ENCODE peak calls at places on chromosomes 4 and X, in six cellular contexts. One of them, this sample, is unnamed.

GRCh38 chrX:101347859-101348451 is 587 bp downstream of the TIMM8A start:
- DNase-seq in GM12878: no peak
- DNase-seq in tibial nerve: no peak
- DNase-seq in stomach: no peak
- DNase-seq in upper lobe of left lung: no peak
- DNase-seq in ovary: no peak
- DNase-seq in this sample: no peak

GRCh38 chr4:156560701-156561100 is 410.9 kb downstream of the PDGFC start:
- DNase-seq in upper lobe of left lung: no peak
- DNase-seq in GM12878: no peak
- DNase-seq in stomach: no peak
- DNase-seq in ovary: no peak
- DNase-seq in tibial nerve: no peak
- DNase-seq in this sample: no peak

GRCh38 chrX:40975951-40976350 is 109.3 kb upstream of the USP9X start:
- DNase-seq in stomach: no peak
- DNase-seq in tibial nerve: no peak
- DNase-seq in upper lobe of left lung: no peak
- DNase-seq in ovary: no peak
- DNase-seq in GM12878: no peak
- DNase-seq in this sample: no peak

GRCh38 chrX:31038585-31039326 is 33.1 kb downstream of the FTHL17 start:
- DNase-seq in upper lobe of left lung: no peak
- DNase-seq in tibial nerve: no peak
- DNase-seq in ovary: peak
- DNase-seq in GM12878: no peak
- DNase-seq in stomach: peak
- DNase-seq in this sample: peak

GRCh38 chrX:25721564-25721963 is 416.6 kb upstream of the MAGEB18 start:
- DNase-seq in GM12878: no peak
- DNase-seq in tibial nerve: no peak
- DNase-seq in stomach: no peak
- DNase-seq in ovary: no peak
- DNase-seq in upper lobe of left lung: no peak
- DNase-seq in this sample: peak

GRCh38 chr4:111266937-111267336 is 644.1 kb upstream of the PITX2 start:
- DNase-seq in ovary: no peak
- DNase-seq in tibial nerve: no peak
- DNase-seq in stomach: no peak
- DNase-seq in GM12878: no peak
- DNase-seq in upper lobe of left lung: peak
- DNase-seq in this sample: no peak

GRCh38 chr4:7564242-7564641 is 129.5 kb upstream of the PSAPL1 start:
- DNase-seq in upper lobe of left lung: no peak
- DNase-seq in ovary: no peak
- DNase-seq in stomach: no peak
- DNase-seq in tibial nerve: no peak
- DNase-seq in GM12878: no peak
- DNase-seq in this sample: no peak

GRCh38 chrX:140765043-140765784 is 55.7 kb downstream of the LINC00632 start:
- DNase-seq in upper lobe of left lung: no peak
- DNase-seq in stomach: no peak
- DNase-seq in ovary: no peak
- DNase-seq in GM12878: no peak
- DNase-seq in tibial nerve: no peak
- DNase-seq in this sample: no peak

GRCh38 chr4:85824166-85824945 is 349.4 kb downstream of the ARHGAP24 start:
- DNase-seq in stomach: no peak
- DNase-seq in tibial nerve: no peak
- DNase-seq in upper lobe of left lung: no peak
- DNase-seq in ovary: no peak
- DNase-seq in GM12878: no peak
- DNase-seq in this sample: no peak

GRCh38 chr4:156723951-156724668 is 247.5 kb downstream of the PDGFC start:
- DNase-seq in ovary: no peak
- DNase-seq in stomach: peak
- DNase-seq in GM12878: no peak
- DNase-seq in upper lobe of left lung: peak
- DNase-seq in tibial nerve: no peak
- DNase-seq in this sample: no peak

GRCh38 chr4:142463195-142463594 is 382.9 kb downstream of the INPP4B start:
- DNase-seq in ovary: no peak
- DNase-seq in stomach: no peak
- DNase-seq in tibial nerve: no peak
- DNase-seq in upper lobe of left lung: no peak
- DNase-seq in GM12878: no peak
- DNase-seq in this sample: no peak

GRCh38 chrX:56588397-56589188 is 25.2 kb downstream of the UBQLN2 start:
- DNase-seq in GM12878: no peak
- DNase-seq in stomach: no peak
- DNase-seq in ovary: no peak
- DNase-seq in tibial nerve: no peak
- DNase-seq in upper lobe of left lung: no peak
- DNase-seq in this sample: no peak

GRCh38 chrX:149829751-149830191 is 48.0 kb downstream of the MAGEA9 start:
- DNase-seq in tibial nerve: no peak
- DNase-seq in ovary: no peak
- DNase-seq in GM12878: peak
- DNase-seq in stomach: no peak
- DNase-seq in upper lobe of left lung: no peak
- DNase-seq in this sample: no peak

GRCh38 chrX:78168065-78168464 is 28.6 kb upstream of the TAF9B start:
- DNase-seq in tibial nerve: no peak
- DNase-seq in stomach: no peak
- DNase-seq in upper lobe of left lung: no peak
- DNase-seq in ovary: no peak
- DNase-seq in GM12878: no peak
- DNase-seq in this sample: no peak

GRCh38 chr4:94256833-94257232 is 49.2 kb downstream of the SMARCAD1 start:
- DNase-seq in GM12878: no peak
- DNase-seq in ovary: no peak
- DNase-seq in tibial nerve: no peak
- DNase-seq in stomach: no peak
- DNase-seq in upper lobe of left lung: no peak
- DNase-seq in this sample: no peak

GRCh38 chrX:111181883-111182400 is 86.0 kb downstream of the PAK3 start:
- DNase-seq in ovary: no peak
- DNase-seq in tibial nerve: no peak
- DNase-seq in stomach: no peak
- DNase-seq in upper lobe of left lung: no peak
- DNase-seq in GM12878: no peak
- DNase-seq in this sample: no peak

GRCh38 chr4:100960232-100960631 is 387.1 kb downstream of the PPP3CA start:
- DNase-seq in GM12878: no peak
- DNase-seq in ovary: no peak
- DNase-seq in stomach: no peak
- DNase-seq in upper lobe of left lung: no peak
- DNase-seq in tibial nerve: no peak
- DNase-seq in this sample: no peak

GRCh38 chrX:38060331-38060878 is 54.1 kb downstream of the SYTL5 start:
- DNase-seq in upper lobe of left lung: no peak
- DNase-seq in ovary: no peak
- DNase-seq in GM12878: no peak
- DNase-seq in tibial nerve: no peak
- DNase-seq in stomach: no peak
- DNase-seq in this sample: no peak
- TF ChIP-seq EP300 in upper lobe of left lung: no peak
- TF ChIP-seq EP300 in ovary: no peak
- TF ChIP-seq EP300 in GM12878: no peak
- TF ChIP-seq EP300 in tibial nerve: no peak
- TF ChIP-seq EP300 in stomach: no peak
- TF ChIP-seq EP300 in this sample: no peak

DNA sequence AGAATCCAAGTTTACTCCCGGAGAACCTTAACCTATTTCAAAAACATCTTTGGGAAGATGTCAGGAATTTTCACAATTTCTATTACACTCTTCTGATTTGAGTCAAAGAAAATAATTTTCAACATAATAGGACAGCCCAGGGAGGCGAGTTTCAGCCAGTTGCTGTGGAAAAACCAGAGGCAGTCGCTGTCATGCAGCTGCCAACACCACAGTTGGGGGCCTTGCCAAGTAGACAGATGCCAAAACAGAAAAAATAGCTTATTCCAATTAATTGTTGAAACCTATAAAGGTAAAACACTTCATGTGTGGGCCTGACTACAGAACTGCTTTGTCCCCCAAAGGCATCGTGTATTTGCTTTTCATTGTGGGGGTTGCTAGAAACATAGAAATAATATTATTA is 225.8 kb downstream of the DMD start:
- DNase-seq in ovary: no peak
- DNase-seq in GM12878: no peak
- DNase-seq in tibial nerve: no peak
- DNase-seq in upper lobe of left lung: no peak
- DNase-seq in stomach: no peak
- DNase-seq in this sample: no peak
- TF ChIP-seq EP300 in ovary: no peak
- TF ChIP-seq EP300 in GM12878: no peak
- TF ChIP-seq EP300 in tibial nerve: no peak
- TF ChIP-seq EP300 in upper lobe of left lung: no peak
- TF ChIP-seq EP300 in stomach: no peak
- TF ChIP-seq EP300 in this sample: no peak

DNA sequence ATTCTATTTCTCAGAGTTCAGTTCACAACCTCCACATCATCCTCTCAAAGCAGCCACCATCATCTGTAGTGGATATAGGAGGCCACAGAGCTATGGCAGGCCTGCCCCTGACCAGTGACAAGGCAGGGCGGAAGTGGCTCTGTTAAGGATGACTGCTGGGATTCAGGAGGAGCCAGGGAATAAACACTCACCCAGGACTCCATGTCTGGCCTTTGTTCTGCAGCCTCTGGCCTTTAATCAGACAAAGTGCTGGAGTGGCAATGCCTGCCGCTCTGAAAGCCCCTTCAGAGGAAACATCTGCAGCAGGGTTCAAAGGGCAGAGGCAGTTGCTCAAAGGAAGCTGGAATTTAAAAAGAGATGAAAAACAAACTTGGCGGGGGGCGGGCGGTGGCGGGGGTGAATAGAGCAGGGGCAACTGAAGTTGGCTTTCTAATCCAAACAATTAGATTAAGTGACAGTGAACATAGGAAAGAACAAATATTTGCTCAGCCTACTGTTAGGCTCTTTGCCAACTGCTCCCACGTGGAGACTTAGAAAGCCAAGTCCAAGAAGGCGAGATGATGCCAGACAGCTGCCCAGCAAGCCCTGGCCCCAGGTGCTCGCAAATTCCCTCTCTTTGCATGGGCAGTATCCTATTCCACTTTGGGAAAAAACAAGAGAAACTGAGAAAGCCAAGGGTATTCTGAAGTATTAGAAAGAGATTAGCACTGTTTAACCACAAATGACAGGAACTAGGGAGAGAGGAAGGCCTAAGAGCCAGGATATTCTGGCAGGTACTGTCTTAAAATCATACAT is 5.5 kb downstream of the MPP1 start:
- DNase-seq in GM12878: no peak
- DNase-seq in upper lobe of left lung: peak
- DNase-seq in stomach: peak
- DNase-seq in ovary: no peak
- DNase-seq in tibial nerve: no peak
- DNase-seq in this sample: no peak
- TF ChIP-seq EP300 in GM12878: no peak
- TF ChIP-seq EP300 in upper lobe of left lung: no peak
- TF ChIP-seq EP300 in stomach: no peak
- TF ChIP-seq EP300 in ovary: no peak
- TF ChIP-seq EP300 in tibial nerve: no peak
- TF ChIP-seq EP300 in this sample: no peak

GRCh38 chrX:9493936-9494335 is 29.1 kb downstream of the TBL1X start:
- DNase-seq in upper lobe of left lung: no peak
- DNase-seq in ovary: no peak
- DNase-seq in stomach: no peak
- DNase-seq in GM12878: no peak
- DNase-seq in tibial nerve: no peak
- DNase-seq in this sample: no peak

GRCh38 chrX:9495496-9495895 is 30.6 kb downstream of the TBL1X start:
- DNase-seq in tibial nerve: no peak
- DNase-seq in GM12878: no peak
- DNase-seq in stomach: no peak
- DNase-seq in ovary: no peak
- DNase-seq in upper lobe of left lung: no peak
- DNase-seq in this sample: no peak

GRCh38 chrX:9498236-9498635 is 33.4 kb downstream of the TBL1X start:
- DNase-seq in stomach: no peak
- DNase-seq in GM12878: no peak
- DNase-seq in ovary: no peak
- DNase-seq in upper lobe of left lung: no peak
- DNase-seq in tibial nerve: no peak
- DNase-seq in this sample: no peak

GRCh38 chrX:9492901-9493300 is 28.0 kb downstream of the TBL1X start:
- DNase-seq in stomach: no peak
- DNase-seq in tibial nerve: no peak
- DNase-seq in upper lobe of left lung: no peak
- DNase-seq in ovary: no peak
- DNase-seq in GM12878: no peak
- DNase-seq in this sample: no peak

DNA sequence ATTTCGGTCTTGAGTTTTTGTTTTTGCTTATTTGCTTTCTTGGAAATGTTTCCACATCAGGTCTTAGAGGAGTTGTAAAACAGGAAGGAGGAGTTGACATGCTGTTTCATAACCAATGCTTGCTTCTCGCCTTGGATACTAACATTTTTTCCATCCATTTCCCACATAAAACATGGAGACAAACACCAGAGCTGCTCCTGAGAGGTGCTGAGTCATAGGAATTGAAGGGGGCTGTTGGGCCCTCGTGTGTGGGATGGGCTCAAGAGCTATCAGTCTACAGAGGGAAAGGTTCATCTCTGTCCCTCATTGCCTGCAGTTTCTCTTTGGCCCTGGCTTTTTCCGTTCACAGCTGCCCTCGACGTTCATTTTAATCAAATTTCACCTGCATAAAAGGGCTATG is 29.9 kb downstream of the TBL1X start:
- DNase-seq in stomach: no peak
- DNase-seq in upper lobe of left lung: no peak
- DNase-seq in ovary: no peak
- DNase-seq in tibial nerve: no peak
- DNase-seq in GM12878: no peak
- DNase-seq in this sample: peak
- TF ChIP-seq EP300 in stomach: no peak
- TF ChIP-seq EP300 in upper lobe of left lung: no peak
- TF ChIP-seq EP300 in ovary: no peak
- TF ChIP-seq EP300 in tibial nerve: no peak
- TF ChIP-seq EP300 in GM12878: no peak
- TF ChIP-seq EP300 in this sample: no peak

GRCh38 chr4:15291133-15291532 is 136.7 kb upstream of the C1QTNF7 start:
- DNase-seq in ovary: no peak
- DNase-seq in stomach: no peak
- DNase-seq in tibial nerve: no peak
- DNase-seq in upper lobe of left lung: no peak
- DNase-seq in GM12878: no peak
- DNase-seq in this sample: no peak
- TF ChIP-seq EP300 in ovary: no peak
- TF ChIP-seq EP300 in stomach: no peak
- TF ChIP-seq EP300 in tibial nerve: no peak
- TF ChIP-seq EP300 in upper lobe of left lung: no peak
- TF ChIP-seq EP300 in GM12878: no peak
- TF ChIP-seq EP300 in this sample: no peak

This sample was measured in K562.